ENCODE peak calls at places on chromosomes 6 and 20, in six cellular contexts. One of them, this sample, is unnamed.
A peak's percentile ranks its signal among the peaks of the same experiment; 100 is the strongest.

GRCh38 chr6:69422474-69422873 is 374.3 kb downstream of the LMBRD1 start:
- DNase-seq in Panc1: no peak
- DNase-seq in astrocyte of the spinal cord: no peak
- DNase-seq in breast epithelium: no peak
- DNase-seq in BE2C: peak; percentile 75
- DNase-seq in cardiac muscle cell: peak; percentile 15
- DNase-seq in this sample: no peak

GRCh38 chr6:142728910-142729481 is 216.0 kb downstream of the HIVEP2 start:
- DNase-seq in Panc1: no peak
- DNase-seq in BE2C: peak; percentile 20
- DNase-seq in cardiac muscle cell: no peak
- DNase-seq in astrocyte of the spinal cord: peak; percentile 53
- DNase-seq in breast epithelium: no peak
- DNase-seq in this sample: peak; percentile 44

GRCh38 chr20:37564388-37565133 is 36.9 kb upstream of the BLCAP start:
- DNase-seq in astrocyte of the spinal cord: peak; percentile 7
- DNase-seq in BE2C: peak; percentile 72
- DNase-seq in Panc1: no peak
- DNase-seq in cardiac muscle cell: peak; percentile 80
- DNase-seq in breast epithelium: no peak
- DNase-seq in this sample: no peak

GRCh38 chr6:54386295-54386694 is 78.1 kb downstream of the TINAG start:
- DNase-seq in astrocyte of the spinal cord: no peak
- DNase-seq in BE2C: no peak
- DNase-seq in breast epithelium: no peak
- DNase-seq in cardiac muscle cell: no peak
- DNase-seq in Panc1: no peak
- DNase-seq in this sample: no peak

GRCh38 chr20:17571153-17571527 is 1.3 kb downstream of the DSTN start:
- DNase-seq in Panc1: no peak
- DNase-seq in cardiac muscle cell: no peak
- DNase-seq in astrocyte of the spinal cord: no peak
- DNase-seq in breast epithelium: no peak
- DNase-seq in BE2C: no peak
- DNase-seq in this sample: no peak

GRCh38 chr6:107264357-107264831 is 149.1 kb upstream of the BEND3 start:
- DNase-seq in astrocyte of the spinal cord: peak; percentile 50
- DNase-seq in cardiac muscle cell: no peak
- DNase-seq in breast epithelium: no peak
- DNase-seq in Panc1: no peak
- DNase-seq in BE2C: peak; percentile 46
- DNase-seq in this sample: no peak

GRCh38 chr6:137590684-137591083 is 96.5 kb upstream of the OLIG3 start:
- DNase-seq in breast epithelium: no peak
- DNase-seq in cardiac muscle cell: no peak
- DNase-seq in Panc1: no peak
- DNase-seq in BE2C: no peak
- DNase-seq in astrocyte of the spinal cord: no peak
- DNase-seq in this sample: no peak

GRCh38 chr6:150275489-150275888 is 93.3 kb upstream of the IYD start:
- DNase-seq in astrocyte of the spinal cord: no peak
- DNase-seq in Panc1: no peak
- DNase-seq in BE2C: no peak
- DNase-seq in cardiac muscle cell: no peak
- DNase-seq in breast epithelium: no peak
- DNase-seq in this sample: no peak

GRCh38 chr6:37657117-37657886 is 40.4 kb downstream of the MDGA1 start:
- DNase-seq in Panc1: no peak
- DNase-seq in astrocyte of the spinal cord: peak; percentile 54
- DNase-seq in breast epithelium: no peak
- DNase-seq in BE2C: no peak
- DNase-seq in cardiac muscle cell: no peak
- DNase-seq in this sample: no peak

GRCh38 chr6:24125980-24126379 is at the start of gene NRSN1:
- DNase-seq in cardiac muscle cell: peak; percentile 70
- DNase-seq in astrocyte of the spinal cord: no peak
- DNase-seq in breast epithelium: no peak
- DNase-seq in Panc1: no peak
- DNase-seq in BE2C: peak; percentile 93
- DNase-seq in this sample: no peak

GRCh38 chr20:1775117-1775516 is 117.5 kb upstream of the SIRPG start:
- DNase-seq in breast epithelium: no peak
- DNase-seq in BE2C: no peak
- DNase-seq in Panc1: no peak
- DNase-seq in cardiac muscle cell: no peak
- DNase-seq in astrocyte of the spinal cord: peak; percentile 14
- DNase-seq in this sample: no peak

GRCh38 chr20:64047968-64048401 is 1.5 kb downstream of the SOX18 start:
- DNase-seq in BE2C: peak; percentile 31
- DNase-seq in astrocyte of the spinal cord: no peak
- DNase-seq in cardiac muscle cell: no peak
- DNase-seq in Panc1: no peak
- DNase-seq in breast epithelium: no peak
- DNase-seq in this sample: no peak

GRCh38 chr6:132490024-132490423 is 22.9 kb downstream of the STX7 start:
- DNase-seq in cardiac muscle cell: no peak
- DNase-seq in Panc1: no peak
- DNase-seq in astrocyte of the spinal cord: no peak
- DNase-seq in breast epithelium: no peak
- DNase-seq in BE2C: no peak
- DNase-seq in this sample: no peak

GRCh38 chr6:56663344-56663743 is 20.7 kb upstream of the DST start:
- DNase-seq in Panc1: peak; percentile 86
- DNase-seq in astrocyte of the spinal cord: no peak
- DNase-seq in BE2C: peak; percentile 16
- DNase-seq in breast epithelium: no peak
- DNase-seq in cardiac muscle cell: no peak
- DNase-seq in this sample: no peak

GRCh38 chr6:134474980-134475379 is 157.1 kb upstream of the SGK1 start:
- DNase-seq in cardiac muscle cell: no peak
- DNase-seq in Panc1: no peak
- DNase-seq in astrocyte of the spinal cord: no peak
- DNase-seq in breast epithelium: no peak
- DNase-seq in BE2C: no peak
- DNase-seq in this sample: no peak

GRCh38 chr6:27605401-27606342 is 132.8 kb upstream of the ZNF184 start:
- DNase-seq in BE2C: peak; percentile 73
- DNase-seq in breast epithelium: no peak
- DNase-seq in astrocyte of the spinal cord: peak; percentile 79
- DNase-seq in cardiac muscle cell: peak; percentile 62
- DNase-seq in Panc1: peak; percentile 93
- DNase-seq in this sample: peak; percentile 16

GRCh38 chr6:161351855-161352254 is 78.0 kb upstream of the AGPAT4 start:
- DNase-seq in cardiac muscle cell: no peak
- DNase-seq in breast epithelium: no peak
- DNase-seq in astrocyte of the spinal cord: no peak
- DNase-seq in Panc1: no peak
- DNase-seq in BE2C: no peak
- DNase-seq in this sample: no peak

DNA sequence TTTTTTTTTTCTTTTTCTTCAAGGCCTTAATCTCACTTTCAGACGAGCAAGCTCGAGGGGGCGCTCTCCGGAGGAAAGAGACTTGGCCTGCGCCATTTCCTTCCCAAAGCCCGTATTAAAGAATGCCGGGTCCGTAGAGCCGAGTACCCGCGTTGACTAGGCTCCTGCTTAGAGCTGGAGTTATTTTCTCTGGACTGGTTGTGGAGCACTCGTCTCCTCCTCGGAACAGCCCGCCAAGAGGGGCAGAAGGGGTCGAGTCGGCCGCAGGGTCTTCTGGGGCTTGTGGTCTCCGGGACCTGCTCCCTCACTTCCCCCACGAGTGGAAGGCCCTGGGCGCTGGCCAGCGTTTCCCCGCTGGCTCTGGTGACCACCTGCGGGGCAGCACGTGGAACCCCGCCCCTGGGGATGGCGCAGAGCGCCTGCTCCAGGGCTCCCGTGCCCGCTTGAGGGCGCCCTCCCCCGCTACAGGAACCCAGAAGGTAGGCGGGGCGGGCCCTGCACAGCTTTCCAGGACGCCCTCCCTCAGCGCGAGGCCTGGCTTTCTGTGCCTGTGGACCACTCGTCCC is 2.7 kb upstream of the MEI4 start:
- DNase-seq in BE2C: peak; percentile 25
- DNase-seq in Panc1: peak; percentile 4
- DNase-seq in breast epithelium: no peak
- DNase-seq in cardiac muscle cell: peak; percentile 73
- DNase-seq in astrocyte of the spinal cord: peak; percentile 15
- DNase-seq in this sample: no peak
- TF ChIP-seq CTCF in BE2C: no peak
- TF ChIP-seq CTCF in Panc1: peak; percentile 87
- TF ChIP-seq CTCF in breast epithelium: no peak
- TF ChIP-seq CTCF in cardiac muscle cell: peak; percentile 21
- TF ChIP-seq CTCF in astrocyte of the spinal cord: peak; percentile 26
- TF ChIP-seq CTCF in this sample: peak; percentile 24

DNA sequence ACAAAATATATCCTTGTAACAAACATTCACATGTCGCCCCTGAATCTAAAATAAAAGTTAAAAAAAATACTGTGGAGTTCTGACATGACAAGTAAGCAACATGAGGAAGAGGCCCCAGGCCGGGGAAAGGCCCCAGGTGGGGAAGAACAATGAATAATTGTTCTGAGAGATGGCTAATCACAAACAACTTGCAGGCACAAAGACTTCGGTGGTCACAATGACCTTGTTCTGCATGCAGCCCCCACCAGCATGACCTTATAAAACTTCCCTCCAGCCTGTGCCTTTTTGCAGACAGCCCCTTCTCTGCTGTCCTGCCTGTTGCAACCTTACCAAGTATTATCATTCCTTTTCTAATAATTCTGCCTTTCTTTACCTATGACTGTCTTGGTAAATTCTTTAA is 95.7 kb upstream of the MYLIP start:
- DNase-seq in BE2C: no peak
- DNase-seq in Panc1: no peak
- DNase-seq in breast epithelium: no peak
- DNase-seq in astrocyte of the spinal cord: no peak
- DNase-seq in cardiac muscle cell: no peak
- DNase-seq in this sample: no peak
- H3K4me3 ChIP-seq in BE2C: no peak overlapping the region
- H3K4me3 ChIP-seq in Panc1: no peak overlapping the region
- H3K4me3 ChIP-seq in breast epithelium: no peak overlapping the region
- H3K4me3 ChIP-seq in astrocyte of the spinal cord: no peak overlapping the region
- H3K4me3 ChIP-seq in cardiac muscle cell: no peak overlapping the region
- H3K4me3 ChIP-seq in this sample: no peak overlapping the region

GRCh38 chr6:157987788-157988699 is 6.4 kb downstream of the SYNJ2 start:
- DNase-seq in astrocyte of the spinal cord: no peak
- DNase-seq in breast epithelium: no peak
- DNase-seq in Panc1: no peak
- DNase-seq in cardiac muscle cell: no peak
- DNase-seq in BE2C: no peak
- DNase-seq in this sample: no peak

GRCh38 chr6:157990321-157991066 is 8.8 kb downstream of the SYNJ2 start:
- DNase-seq in breast epithelium: no peak
- DNase-seq in cardiac muscle cell: no peak
- DNase-seq in Panc1: no peak
- DNase-seq in astrocyte of the spinal cord: peak; percentile 59
- DNase-seq in BE2C: no peak
- DNase-seq in this sample: no peak

GRCh38 chr6:157991067-157991432 is 9.4 kb downstream of the SYNJ2 start:
- DNase-seq in Panc1: no peak
- DNase-seq in astrocyte of the spinal cord: no peak
- DNase-seq in breast epithelium: no peak
- DNase-seq in BE2C: no peak
- DNase-seq in cardiac muscle cell: no peak
- DNase-seq in this sample: no peak

GRCh38 chr6:157988700-157989063 is 7.0 kb downstream of the SYNJ2 start:
- DNase-seq in astrocyte of the spinal cord: no peak
- DNase-seq in breast epithelium: no peak
- DNase-seq in Panc1: no peak
- DNase-seq in cardiac muscle cell: no peak
- DNase-seq in BE2C: no peak
- DNase-seq in this sample: no peak

DNA sequence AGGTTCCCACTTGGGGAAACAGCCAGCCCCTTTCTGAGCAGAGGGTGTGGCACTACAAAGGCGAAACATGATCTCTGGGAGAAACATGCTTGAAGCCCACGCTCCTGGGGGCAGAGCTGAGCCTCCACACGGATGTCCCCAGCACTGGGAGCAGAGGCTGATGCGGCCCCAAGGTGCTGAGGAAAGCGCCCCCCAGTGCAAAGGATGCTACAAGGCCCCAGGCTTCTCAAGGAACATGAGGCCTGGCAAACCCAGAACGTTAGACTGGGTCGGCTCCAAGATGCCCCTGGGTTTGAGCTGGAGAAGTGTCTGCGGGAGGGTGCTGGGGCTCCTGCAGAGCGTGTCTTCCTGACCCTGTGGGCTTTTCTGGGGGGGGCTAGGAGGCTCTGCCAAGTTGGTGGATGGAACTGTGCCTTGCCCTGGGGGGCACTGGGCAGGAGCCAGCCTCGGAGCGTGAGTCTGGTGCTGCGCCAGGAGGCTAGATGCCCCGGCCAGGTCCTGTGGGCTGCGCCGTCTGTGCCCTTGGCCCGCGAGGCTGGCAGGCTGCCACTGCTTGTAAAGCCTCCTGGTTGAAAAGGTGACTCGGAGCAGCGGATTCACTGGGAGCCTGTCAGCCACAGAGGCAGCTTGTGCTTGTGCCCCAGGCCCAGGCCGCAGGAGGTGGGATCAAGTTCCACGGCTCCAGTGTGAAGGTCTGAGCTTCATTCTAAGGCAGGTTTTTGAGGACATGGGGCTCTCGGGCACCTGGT is 8.1 kb downstream of the SYNJ2 start:
- DNase-seq in astrocyte of the spinal cord: peak; percentile 76
- DNase-seq in BE2C: peak; percentile 85
- DNase-seq in breast epithelium: peak; percentile 81
- DNase-seq in cardiac muscle cell: peak; percentile 15
- DNase-seq in Panc1: no peak
- DNase-seq in this sample: no peak
- TF ChIP-seq CTCF in astrocyte of the spinal cord: no peak
- TF ChIP-seq CTCF in BE2C: no peak
- TF ChIP-seq CTCF in breast epithelium: no peak
- TF ChIP-seq CTCF in cardiac muscle cell: peak; percentile 2
- TF ChIP-seq CTCF in Panc1: no peak
- TF ChIP-seq CTCF in this sample: peak; percentile 21

GRCh38 chr20:53827996-53828672 is 234.5 kb upstream of the ZNF217 start:
- DNase-seq in cardiac muscle cell: no peak
- DNase-seq in Panc1: peak; percentile 56
- DNase-seq in breast epithelium: no peak
- DNase-seq in astrocyte of the spinal cord: peak; percentile 98
- DNase-seq in BE2C: no peak
- DNase-seq in this sample: peak; percentile 95
- H3K4me3 ChIP-seq in cardiac muscle cell: no peak overlapping the region
- H3K4me3 ChIP-seq in Panc1: no peak overlapping the region
- H3K4me3 ChIP-seq in breast epithelium: peak overlapping the region; percentile 34
- H3K4me3 ChIP-seq in astrocyte of the spinal cord: peak overlapping the region; percentile 6
- H3K4me3 ChIP-seq in BE2C: no peak overlapping the region
- H3K4me3 ChIP-seq in this sample: no peak overlapping the region

DNA sequence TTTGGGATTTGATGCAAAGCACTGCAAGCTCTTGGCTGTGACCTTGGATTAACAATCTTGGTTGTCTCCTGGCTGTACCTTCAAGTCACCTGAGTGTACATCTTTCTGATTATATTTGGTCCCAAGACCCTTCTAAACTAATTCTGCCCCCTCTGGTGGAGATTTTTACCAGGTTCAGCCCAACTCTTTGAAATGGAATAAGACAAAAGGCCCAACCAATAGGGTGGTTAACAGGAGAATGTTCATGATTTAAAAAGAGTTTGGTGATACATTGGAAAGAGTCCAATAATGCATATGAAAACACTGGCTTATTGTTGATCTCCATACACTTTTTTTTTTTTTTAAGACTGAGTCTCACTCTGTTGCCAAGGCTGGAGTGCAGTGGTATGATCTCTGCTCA is 77.5 kb upstream of the CD83 start:
- DNase-seq in cardiac muscle cell: no peak
- DNase-seq in breast epithelium: no peak
- DNase-seq in BE2C: no peak
- DNase-seq in Panc1: no peak
- DNase-seq in astrocyte of the spinal cord: no peak
- DNase-seq in this sample: no peak
- TF ChIP-seq CTCF in cardiac muscle cell: no peak
- TF ChIP-seq CTCF in breast epithelium: no peak
- TF ChIP-seq CTCF in BE2C: peak; percentile 9
- TF ChIP-seq CTCF in Panc1: no peak
- TF ChIP-seq CTCF in astrocyte of the spinal cord: no peak
- TF ChIP-seq CTCF in this sample: no peak

This sample was measured in astrocyte of the cerebellum.